ENCODE peak calls at places on chromosomes 7 and 10, in five cellular contexts. G, S, Q, U and A are unnamed samples.

GRCh38 chr10:75089634-75090033 is 21.8 kb upstream of the SAMD8 start:
- DNase-seq in G (no peak), U (no peak), Q (no peak), S (no peak), A (no peak)

GRCh38 chr10:10642741-10643280 is 374.9 kb upstream of the CELF2 start:
- DNase-seq in Q (peak), S (no peak), G (peak), U (no peak), A (peak)

GRCh38 chr7:29494350-29494749 is 69.3 kb upstream of the PRR15 start:
- DNase-seq in Q (peak), G (no peak), U (no peak), S (no peak), A (no peak)

GRCh38 chr7:142012825-142013506 is 17.3 kb downstream of the MGAM start:
- DNase-seq in S (no peak), U (no peak), G (no peak), Q (no peak), A (no peak)

GRCh38 chr10:69047111-69047837 is 40.6 kb upstream of the SRGN start:
- DNase-seq in S (no peak), U (no peak), Q (no peak), G (no peak), A (no peak)

GRCh38 chr10:13987472-13987871 is 343.3 kb downstream of the FRMD4A start:
- DNase-seq in Q (peak), U (no peak), S (no peak), G (no peak), A (no peak)

GRCh38 chr10:79104264-79104954 is 35.6 kb downstream of the ZMIZ1 start:
- DNase-seq in G (peak), S (no peak), Q (peak), U (peak), A (no peak)

GRCh38 chr10:130171196-130171595 is 35.0 kb downstream of the GLRX3 start:
- DNase-seq in G (no peak), S (no peak), U (no peak), Q (no peak), A (no peak)

GRCh38 chr7:6175642-6176041 is 96.8 kb downstream of the CYTH3 start:
- DNase-seq in G (no peak), U (no peak), S (no peak), Q (peak), A (peak)

DNA sequence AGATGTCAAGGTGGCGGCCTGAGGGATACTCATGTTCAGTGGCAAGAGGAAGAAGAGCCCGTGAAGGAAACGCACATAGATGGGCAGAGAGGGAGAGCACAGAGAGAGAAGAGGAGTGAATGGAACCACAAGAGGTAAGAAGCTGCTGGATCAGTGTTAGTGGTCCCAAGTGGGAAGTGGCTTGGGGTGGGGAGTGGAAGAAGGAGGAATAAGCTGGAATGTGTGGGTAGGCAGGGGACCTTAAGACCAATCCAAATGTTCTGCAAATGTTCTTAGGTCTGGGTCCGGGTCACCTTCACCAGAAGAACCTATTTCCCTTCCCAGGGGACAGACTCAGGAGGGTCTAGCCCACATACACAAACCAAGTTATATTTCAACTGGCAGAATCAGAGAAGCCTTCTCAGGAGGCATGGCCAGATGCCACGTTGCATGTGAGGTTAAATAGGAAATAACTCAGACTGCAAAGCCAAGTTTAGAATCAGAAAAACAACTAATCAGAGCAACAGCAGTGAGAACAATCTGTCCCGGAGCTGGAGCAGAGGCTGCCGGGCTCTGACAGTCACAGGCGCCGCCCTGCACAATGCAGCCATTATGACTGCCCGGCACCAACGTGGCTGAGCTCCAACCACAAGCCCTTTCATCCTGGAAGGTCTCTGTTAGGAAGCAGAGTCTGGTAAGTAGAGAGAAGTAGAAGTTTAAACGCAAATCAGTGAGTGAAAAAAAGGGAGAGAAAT is 78.6 kb upstream of the ARMC3 start:
- DNase-seq in S (no peak), G (peak), U (peak), Q (peak), A (peak)
- H3K27ac ChIP-seq in S (no peak), G (peak), U (peak), Q (no peak), A (peak)

GRCh38 chr10:2985729-2986232 is 81.6 kb upstream of the PFKP start:
- DNase-seq in Q (peak), S (no peak), G (no peak), U (peak), A (no peak)

GRCh38 chr10:2989292-2989947 is 77.9 kb upstream of the PFKP start:
- DNase-seq in U (no peak), S (no peak), Q (no peak), G (no peak), A (no peak)

GRCh38 chr10:2987185-2987768 is 80.1 kb upstream of the PFKP start:
- DNase-seq in U (no peak), Q (no peak), G (no peak), S (no peak), A (no peak)

GRCh38 chr10:2984682-2985081 is 82.7 kb upstream of the PFKP start:
- DNase-seq in G (no peak), U (no peak), Q (no peak), S (no peak), A (no peak)

GRCh38 chr10:2986341-2986933 is 80.9 kb upstream of the PFKP start:
- DNase-seq in G (no peak), S (no peak), Q (no peak), U (peak), A (no peak)
- H3K4me3 ChIP-seq in G (no peak), S (no peak), Q (no peak), U (no peak), A (no peak)

GRCh38 chr10:43106256-43107091 is 29.6 kb downstream of the RET start:
- DNase-seq in S (no peak), Q (no peak), G (no peak), U (no peak), A (no peak)

GRCh38 chr10:43108951-43109350 is 29.3 kb upstream of the CSGALNACT2 start:
- DNase-seq in G (no peak), Q (no peak), S (no peak), U (no peak), A (no peak)

GRCh38 chr10:43102063-43102828 is 25.4 kb downstream of the RET start:
- DNase-seq in U (no peak), Q (no peak), S (no peak), G (no peak), A (no peak)

GRCh38 chr10:43105793-43106158 is 28.9 kb downstream of the RET start:
- DNase-seq in Q (no peak), U (no peak), S (no peak), G (no peak), A (no peak)

DNA sequence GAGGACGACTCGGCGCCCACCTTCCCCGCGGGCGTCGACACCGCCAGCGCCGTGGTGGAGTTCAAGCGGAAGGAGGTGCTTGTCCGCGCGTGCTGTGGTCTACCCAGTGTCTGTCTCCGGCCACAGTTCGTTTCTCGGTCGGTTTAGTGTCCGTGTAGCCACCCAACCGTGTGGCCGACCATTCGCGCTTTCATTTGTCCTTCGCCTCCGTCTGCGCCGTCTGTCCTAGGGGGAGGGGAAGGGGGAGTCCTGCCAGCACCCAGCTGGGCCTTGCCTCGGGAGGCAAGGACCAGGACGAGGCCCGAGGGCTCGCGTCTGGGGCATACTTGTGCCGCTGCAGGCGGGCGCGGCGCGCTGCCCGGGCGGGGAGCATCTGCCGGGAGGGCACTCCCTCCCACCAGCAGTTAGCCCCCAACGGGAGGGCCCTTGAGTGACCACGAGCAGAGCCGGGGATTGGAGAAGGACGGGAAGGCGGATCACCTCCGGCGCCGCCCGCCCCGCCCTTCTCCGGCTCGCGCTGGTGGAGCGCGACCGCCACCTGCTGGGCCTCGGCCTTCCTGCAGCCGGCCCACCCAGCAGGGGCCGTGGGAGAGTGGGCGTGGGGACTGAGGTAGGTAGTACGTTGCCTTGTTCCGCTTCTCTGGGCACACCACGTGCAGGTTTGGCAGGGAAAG is 28.4 kb downstream of the RET start:
- DNase-seq in Q (peak), U (peak), G (peak), S (no peak), A (peak)
- H3K27ac ChIP-seq in Q (no peak), U (no peak), G (no peak), S (no peak), A (no peak)

DNA sequence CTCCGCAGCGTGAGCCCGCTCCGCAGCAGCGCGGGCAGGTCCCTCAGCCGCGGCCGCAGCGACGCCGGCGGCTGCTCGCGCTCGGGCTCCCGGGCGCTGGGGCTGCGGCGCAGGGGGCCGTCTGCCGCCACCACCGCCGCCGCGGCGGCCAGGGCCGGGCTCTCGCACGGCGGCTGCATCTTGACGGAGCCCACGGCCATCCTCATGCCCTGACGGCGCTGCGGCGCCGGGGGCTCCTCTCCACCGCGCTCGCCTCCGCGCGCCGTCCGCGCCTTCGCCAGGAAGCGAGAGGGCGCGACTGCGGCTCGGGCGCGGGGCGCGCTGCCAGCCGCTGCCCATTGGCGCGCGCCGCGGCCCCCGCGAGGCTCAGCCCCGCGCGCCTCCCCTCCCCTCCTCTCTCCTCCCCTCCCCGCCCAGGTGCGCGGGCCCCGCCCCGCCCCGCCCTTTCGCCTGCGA is at the start of gene RAPGEF5:
- DNase-seq in G (no peak), Q (no peak), S (no peak), U (peak), A (no peak)
- H3K4me3 ChIP-seq in G (peak), Q (peak), S (no peak), U (peak), A (peak)

GRCh38 chr10:124668517-124669051 is 75.6 kb downstream of the FAM53B start:
- DNase-seq in Q (no peak), G (peak), S (no peak), U (no peak), A (no peak)
- H3K27ac ChIP-seq in Q (no peak), G (peak), S (no peak), U (no peak), A (peak)

GRCh38 chr7:150715738-150716137 is 675 bp upstream of the GIMAP1 start:
- DNase-seq in U (no peak), Q (no peak), G (no peak), S (no peak), A (no peak)

GRCh38 chr7:150716368-150716767 is at the start of gene GIMAP1:
- DNase-seq in Q (no peak), S (no peak), G (peak), U (no peak), A (no peak)

GRCh38 chr7:150717821-150718420 is 1.5 kb downstream of the GIMAP1 start:
- DNase-seq in U (no peak), Q (no peak), S (no peak), G (no peak), A (no peak)

GRCh38 chr7:150716939-150717338 is 526 bp downstream of the GIMAP1 start:
- DNase-seq in U (no peak), G (no peak), Q (no peak), S (no peak), A (no peak)

GRCh38 chr7:150715293-150715692 is 1.1 kb upstream of the GIMAP1 start:
- DNase-seq in U (no peak), G (no peak), S (no peak), Q (no peak), A (no peak)
- H3K4me3 ChIP-seq in U (no peak), G (peak), S (no peak), Q (no peak), A (peak)

DNA sequence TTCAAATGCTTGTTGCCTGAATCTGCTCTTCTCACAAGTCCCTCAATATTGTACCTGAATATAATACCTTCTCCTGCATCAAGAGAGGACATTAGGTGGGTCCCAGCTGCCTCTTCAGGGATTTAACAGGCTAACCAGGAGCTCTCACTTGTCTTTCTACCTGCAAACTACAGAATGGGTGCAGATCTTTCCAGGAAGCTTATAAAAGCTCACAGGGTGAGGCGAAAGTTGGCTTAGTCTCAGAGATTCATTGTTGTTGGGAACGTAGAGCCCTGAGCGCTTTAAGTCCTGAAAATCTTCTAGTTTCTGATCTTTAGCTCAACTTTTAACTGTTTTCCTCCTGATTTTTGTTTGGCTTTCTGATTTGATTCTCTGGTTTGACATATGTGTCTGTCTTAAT is 25.0 kb downstream of the PLAU start:
- DNase-seq in G (no peak), U (no peak), S (no peak), Q (no peak), A (no peak)
- H3K27ac ChIP-seq in G (no peak), U (no peak), S (no peak), Q (no peak), A (peak)

GRCh38 chr10:86450806-86451603 is 70.6 kb downstream of the WAPL start:
- DNase-seq in Q (no peak), S (no peak), U (no peak), G (no peak), A (no peak)
- H3K4me3 ChIP-seq in Q (no peak), S (no peak), U (no peak), G (no peak), A (no peak)

GRCh38 chr10:132630666-132631347 is 93.2 kb downstream of the INPP5A start:
- DNase-seq in Q (no peak), G (peak), U (peak), S (no peak), A (peak)

GRCh38 chr10:132632091-132632561 is 94.5 kb downstream of the INPP5A start:
- DNase-seq in S (no peak), U (no peak), G (peak), Q (no peak), A (peak)

GRCh38 chr10:132628966-132629900 is 91.6 kb downstream of the INPP5A start:
- DNase-seq in Q (no peak), S (no peak), U (no peak), G (peak), A (peak)

GRCh38 chr10:132631348-132631735 is 93.8 kb downstream of the INPP5A start:
- DNase-seq in S (no peak), Q (peak), G (peak), U (peak), A (peak)

DNA sequence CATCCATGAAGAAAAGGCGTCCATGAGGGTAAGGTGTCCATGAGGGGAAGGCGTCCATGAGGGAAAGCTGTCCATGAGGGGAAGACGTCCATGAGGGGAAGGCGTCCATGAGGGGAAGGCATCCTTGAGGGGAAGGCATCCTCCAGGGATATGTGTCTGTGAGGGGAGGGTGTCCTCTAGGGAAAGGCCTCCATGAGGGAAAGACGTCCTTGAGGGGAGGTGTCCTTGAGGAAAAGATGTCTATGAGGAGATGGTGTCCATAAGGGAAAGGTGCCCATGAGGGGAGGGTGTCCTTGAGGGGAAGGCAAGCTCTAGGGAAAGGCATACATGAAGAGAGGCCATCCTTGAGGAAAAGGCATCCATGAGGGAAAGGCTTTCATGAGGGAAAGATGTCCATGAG is 92.6 kb downstream of the INPP5A start:
- DNase-seq in Q (no peak), S (no peak), U (no peak), G (no peak), A (no peak)
- H3K27ac ChIP-seq in Q (no peak), S (no peak), U (peak), G (peak), A (peak)